ENCODE peak calls at places on chromosomes 12 and 14, in four cellular contexts. R is cardiac muscle cell, L is WTC11, D is Peyer's patch. S is an unnamed sample.

GRCh38 chr12:130134563-130134915 is 27.7 kb upstream of the FZD10 start:
- DNase-seq in R (no peak), L (no peak), D (no peak), S (no peak)

GRCh38 chr12:65656904-65657351 is 167.4 kb upstream of the HMGA2 start:
- DNase-seq in D (no peak), L (no peak), R (peak), S (no peak)

GRCh38 chr12:125533434-125534029 is 468.3 kb downstream of the AACS start:
- DNase-seq in R (no peak), D (no peak), L (peak), S (peak)

GRCh38 chr14:64721391-64721791 is 17.2 kb downstream of the PLEKHG3 start:
- DNase-seq in L (no peak), D (no peak), R (peak), S (no peak)

GRCh38 chr12:18382486-18382885 is 121.2 kb downstream of the PIK3C2G start:
- DNase-seq in L (no peak), R (peak), D (no peak), S (no peak)

GRCh38 chr12:108597559-108598471 is at the start of gene TMEM119:
- DNase-seq in L (no peak), D (no peak), R (peak), S (peak)

GRCh38 chr14:36293824-36294223 is 26.6 kb downstream of the MBIP start:
- DNase-seq in R (peak), L (no peak), D (no peak), S (no peak)

GRCh38 chr14:94805726-94806288 is 35.9 kb upstream of the GSC start:
- DNase-seq in D (no peak), L (no peak), R (peak), S (no peak)

GRCh38 chr12:11804130-11804529 is 154.7 kb downstream of the ETV6 start:
- DNase-seq in R (no peak), L (no peak), D (no peak), S (no peak)

GRCh38 chr12:110639336-110640178 is 25.6 kb downstream of the TCTN1 start:
- DNase-seq in D (no peak), R (peak), L (no peak), S (no peak)

GRCh38 chr14:60686865-60687264 is 37.3 kb downstream of the SIX4 start:
- DNase-seq in R (no peak), D (no peak), L (no peak), S (no peak)

GRCh38 chr12:132284618-132285310 is 44.6 kb downstream of the GALNT9 start:
- DNase-seq in D (no peak), L (no peak), R (no peak), S (no peak)

GRCh38 chr12:106669216-106669615 is 86.4 kb downstream of the RFX4 start:
- DNase-seq in L (no peak), R (no peak), D (no peak), S (no peak)

GRCh38 chr14:33968722-33969121 is 17.8 kb upstream of the EGLN3 start:
- DNase-seq in L (no peak), D (no peak), R (no peak), S (no peak)

GRCh38 chr14:44944107-44944506 is 17.6 kb downstream of the KLHL28 start:
- DNase-seq in D (no peak), L (no peak), R (no peak), S (no peak)

DNA sequence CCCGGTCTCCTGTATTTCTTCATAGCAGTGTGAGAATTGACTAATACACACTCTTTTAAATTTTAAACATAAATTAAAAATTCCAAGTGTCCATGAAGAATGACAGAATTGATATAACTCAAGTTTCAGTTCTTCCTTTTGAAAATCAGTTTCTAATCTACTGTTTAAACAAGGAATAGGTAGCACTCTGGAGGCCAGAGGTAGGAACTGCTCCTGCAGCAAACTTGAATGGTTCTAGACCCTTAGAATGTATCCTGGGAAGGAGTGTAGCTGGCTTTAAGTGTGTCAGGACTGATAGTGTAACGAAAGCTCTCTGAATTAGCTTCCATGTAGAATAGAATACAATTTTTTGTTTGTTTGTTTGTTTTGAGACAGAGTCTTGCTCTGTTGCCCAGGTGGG is 76.8 kb downstream of the AKAP6 start:
- DNase-seq in R (no peak), L (no peak), D (no peak), S (no peak)
- TF ChIP-seq CTCF in R (no peak), L (no peak), D (no peak), S (no peak)

DNA sequence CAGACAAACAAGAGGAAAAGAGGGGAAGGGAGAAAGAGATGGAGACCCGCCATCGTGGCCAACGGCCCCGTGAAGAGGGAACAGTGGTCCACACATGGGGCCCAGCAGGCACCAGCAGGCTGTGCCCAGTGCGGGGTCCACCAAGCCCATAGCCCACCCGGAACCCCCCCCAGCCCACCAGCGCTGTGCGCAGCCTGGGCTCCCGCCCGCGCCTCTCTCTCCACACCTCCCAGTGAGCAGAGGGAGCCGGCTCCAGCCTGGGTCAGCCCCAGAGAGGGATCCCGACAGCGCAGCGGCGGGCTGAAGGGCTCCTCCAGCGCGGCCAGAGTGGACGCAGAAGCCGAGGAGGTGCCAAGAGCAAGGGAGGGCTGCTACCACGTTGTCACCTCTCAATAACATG is 105.0 kb upstream of the TMTC1 start:
- DNase-seq in R (no peak), D (no peak), L (no peak), S (no peak)
- TF ChIP-seq CTCF in R (no peak), D (no peak), L (no peak), S (no peak)

GRCh38 chr12:96403870-96404269 is 3.6 kb upstream of the CDK17 start:
- DNase-seq in D (no peak), R (no peak), L (no peak), S (no peak)
- TF ChIP-seq CTCF in D (no peak), R (no peak), L (no peak), S (no peak)

GRCh38 chr14:20468773-20469241 is 399 bp upstream of the PNP start:
- DNase-seq in D (no peak), R (no peak), L (no peak), S (peak)
- TF ChIP-seq CTCF in D (no peak), R (no peak), L (no peak), S (no peak)

DNA sequence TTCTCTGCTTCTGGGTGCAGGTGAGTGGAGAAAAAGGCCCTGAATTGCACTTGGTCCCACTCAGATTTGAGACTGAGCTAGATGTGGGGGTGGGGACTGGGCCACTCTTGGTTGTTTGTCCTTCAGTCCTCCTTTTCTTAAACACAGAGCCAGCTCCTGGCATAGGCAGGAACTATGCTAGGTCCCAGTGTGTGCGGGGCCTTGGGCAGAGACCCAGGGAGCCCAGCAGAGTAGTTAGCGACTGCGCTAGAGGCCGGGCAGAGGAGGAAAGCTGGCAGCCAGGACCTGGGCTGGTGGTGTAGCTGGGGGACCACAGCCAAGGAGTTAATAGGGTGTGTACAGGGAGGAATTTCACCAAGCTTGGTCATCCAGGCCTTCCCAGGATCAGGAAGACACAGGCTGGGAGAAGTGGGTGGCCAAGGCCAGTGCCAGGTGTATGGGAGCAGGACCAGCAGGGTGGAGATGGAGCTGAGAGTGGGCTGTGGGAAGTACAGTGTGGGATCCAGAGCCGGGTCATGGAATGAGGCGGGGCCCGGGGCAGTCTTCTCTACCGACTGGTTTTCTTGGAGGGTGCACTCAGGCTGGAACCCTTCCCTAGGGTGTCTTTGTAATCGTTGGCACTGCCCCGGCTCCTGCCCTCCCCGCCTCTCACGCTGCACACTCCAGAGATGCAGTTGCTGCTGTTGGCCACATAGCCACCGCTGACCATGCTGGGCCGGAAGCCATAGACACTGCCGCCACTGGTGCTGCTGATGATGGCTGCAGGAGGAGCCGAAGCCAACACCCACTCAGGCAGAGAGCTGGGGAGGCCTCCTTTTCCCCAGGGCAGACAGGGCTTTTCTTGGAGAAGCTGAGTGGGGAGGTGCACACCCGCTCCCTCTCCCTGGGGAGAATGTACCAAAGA is 8.7 kb downstream of the KRT71 start:
- DNase-seq in L (no peak), R (no peak), D (no peak), S (no peak)
- TF ChIP-seq CTCF in L (no peak), R (no peak), D (no peak), S (no peak)

DNA sequence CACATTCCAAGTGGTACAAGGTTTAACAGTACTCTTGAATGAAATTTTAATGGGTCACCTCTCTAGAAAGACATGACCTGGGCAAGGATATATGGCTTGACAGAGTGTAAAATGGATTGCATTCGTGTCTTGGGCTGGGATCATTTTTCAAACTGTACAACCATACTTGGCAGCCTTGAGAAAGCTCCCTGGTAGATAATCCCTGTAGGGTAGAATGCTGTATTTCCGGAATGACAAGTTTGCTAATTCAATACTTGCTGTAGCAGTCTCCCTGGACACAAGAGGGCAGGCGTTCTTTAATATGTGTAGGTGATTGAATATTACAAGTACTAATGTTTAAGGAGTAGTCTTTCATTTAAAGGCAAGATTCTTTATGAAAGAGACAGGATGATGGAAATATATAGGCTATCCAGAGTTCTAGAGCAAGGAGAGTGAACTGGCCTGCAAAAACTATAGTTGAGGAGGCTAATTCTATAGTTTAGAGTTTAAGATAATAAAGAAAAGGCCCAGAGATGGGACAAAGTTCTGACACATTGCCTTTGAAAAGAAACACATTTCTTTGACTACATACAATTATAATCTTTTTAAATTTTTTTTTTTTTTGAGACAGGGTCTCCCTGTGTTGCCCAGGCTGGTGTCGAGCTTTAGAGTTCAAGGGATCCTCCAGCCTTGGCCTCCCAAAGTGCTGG is 53.4 kb downstream of the PLBD1 start:
- DNase-seq in R (peak), L (no peak), D (no peak), S (no peak)
- TF ChIP-seq CTCF in R (peak), L (no peak), D (peak), S (no peak)

DNA sequence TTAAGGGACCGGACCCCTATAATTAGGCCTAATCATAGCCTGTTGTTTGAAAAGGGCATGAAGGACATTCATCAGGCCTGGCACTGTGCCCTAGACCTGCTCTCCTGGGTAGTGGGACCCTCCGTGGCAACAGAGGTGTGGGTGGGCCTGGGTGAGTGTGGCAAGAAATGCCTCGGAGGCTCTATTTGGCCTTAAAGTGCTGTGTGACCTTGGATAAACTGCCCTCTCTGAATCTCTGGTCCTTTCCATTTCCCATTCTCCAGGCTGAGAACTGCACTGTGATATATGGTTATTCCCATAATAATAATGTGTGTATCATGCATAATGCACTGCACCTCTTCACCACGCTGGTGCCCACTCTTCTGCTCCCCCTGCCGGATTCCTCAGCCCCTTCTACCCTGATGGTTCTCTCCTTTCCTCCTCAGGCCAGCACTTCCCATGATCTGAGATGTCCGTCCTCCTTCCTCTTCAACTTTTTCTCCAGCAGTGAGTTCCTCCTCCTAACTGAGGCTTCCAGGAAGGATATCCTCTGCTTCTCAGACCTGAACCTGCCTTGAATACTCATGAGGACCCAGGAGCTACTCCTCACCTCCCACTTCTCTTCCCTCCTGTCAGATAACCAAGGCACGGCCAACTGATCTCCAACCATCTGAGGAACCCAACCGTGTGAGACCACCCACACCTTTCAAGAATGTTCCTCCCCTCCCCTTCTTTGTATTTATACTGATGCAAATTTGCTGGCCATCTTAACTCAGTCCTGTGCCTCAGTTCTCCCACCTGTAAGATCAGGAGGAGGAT is 111.0 kb upstream of the PZP start:
- DNase-seq in R (no peak), L (no peak), D (no peak), S (no peak)
- TF ChIP-seq CTCF in R (no peak), L (no peak), D (peak), S (no peak)